ENCODE peak calls at places on chromosomes 16 and 17, in nine cellular contexts. One of them, this sample, is unnamed.

GRCh38 chr17:12528036-12528435 is 137.7 kb upstream of the MYOCD start:
- DNase-seq in neural crest cell: no peak
- DNase-seq in skeletal muscle cell: no peak
- DNase-seq in pancreas: no peak
- DNase-seq in GM23248: no peak
- DNase-seq in anterior cingulate cortex: no peak
- DNase-seq in A549: no peak
- DNase-seq in thoracic aorta: no peak
- DNase-seq in IMR-90: no peak
- DNase-seq in this sample: no peak

GRCh38 chr16:55479560-55480197 is 681 bp downstream of the MMP2 start:
- DNase-seq in A549: no peak
- DNase-seq in IMR-90: no peak
- DNase-seq in pancreas: no peak
- DNase-seq in GM23248: peak
- DNase-seq in anterior cingulate cortex: no peak
- DNase-seq in neural crest cell: peak
- DNase-seq in thoracic aorta: no peak
- DNase-seq in skeletal muscle cell: no peak
- DNase-seq in this sample: no peak

GRCh38 chr17:79614248-79614647 is 3.4 kb upstream of the RBFOX3 start:
- DNase-seq in thoracic aorta: no peak
- DNase-seq in pancreas: no peak
- DNase-seq in IMR-90: no peak
- DNase-seq in neural crest cell: no peak
- DNase-seq in GM23248: no peak
- DNase-seq in A549: no peak
- DNase-seq in skeletal muscle cell: no peak
- DNase-seq in anterior cingulate cortex: no peak
- DNase-seq in this sample: no peak

GRCh38 chr17:2398655-2399571 is 1.9 kb downstream of the MNT start:
- DNase-seq in GM23248: peak
- DNase-seq in A549: peak
- DNase-seq in pancreas: peak
- DNase-seq in thoracic aorta: no peak
- DNase-seq in neural crest cell: no peak
- DNase-seq in IMR-90: peak
- DNase-seq in anterior cingulate cortex: no peak
- DNase-seq in skeletal muscle cell: peak
- DNase-seq in this sample: no peak

GRCh38 chr17:10186771-10187425 is 11.5 kb downstream of the GAS7 start:
- DNase-seq in thoracic aorta: no peak
- DNase-seq in GM23248: peak
- DNase-seq in IMR-90: no peak
- DNase-seq in anterior cingulate cortex: no peak
- DNase-seq in neural crest cell: no peak
- DNase-seq in A549: no peak
- DNase-seq in pancreas: no peak
- DNase-seq in skeletal muscle cell: no peak
- DNase-seq in this sample: no peak

GRCh38 chr17:74458835-74459234 is 7.6 kb upstream of the CD300A start:
- DNase-seq in GM23248: no peak
- DNase-seq in anterior cingulate cortex: no peak
- DNase-seq in thoracic aorta: no peak
- DNase-seq in skeletal muscle cell: no peak
- DNase-seq in neural crest cell: no peak
- DNase-seq in A549: no peak
- DNase-seq in IMR-90: no peak
- DNase-seq in pancreas: no peak
- DNase-seq in this sample: no peak

GRCh38 chr16:68269793-68270192 is 5.5 kb downstream of the SLC7A6 start:
- DNase-seq in A549: no peak
- DNase-seq in neural crest cell: no peak
- DNase-seq in IMR-90: no peak
- DNase-seq in thoracic aorta: no peak
- DNase-seq in anterior cingulate cortex: no peak
- DNase-seq in skeletal muscle cell: no peak
- DNase-seq in GM23248: no peak
- DNase-seq in pancreas: no peak
- DNase-seq in this sample: no peak

GRCh38 chr16:2468142-2468724 is 2.9 kb upstream of the NTN3 start:
- DNase-seq in thoracic aorta: no peak
- DNase-seq in pancreas: no peak
- DNase-seq in skeletal muscle cell: no peak
- DNase-seq in neural crest cell: no peak
- DNase-seq in IMR-90: peak
- DNase-seq in A549: peak
- DNase-seq in GM23248: peak
- DNase-seq in anterior cingulate cortex: no peak
- DNase-seq in this sample: no peak

GRCh38 chr16:57786632-57787518 is 15.4 kb downstream of the KIFC3 start:
- DNase-seq in GM23248: peak
- DNase-seq in A549: no peak
- DNase-seq in thoracic aorta: no peak
- DNase-seq in IMR-90: peak
- DNase-seq in anterior cingulate cortex: peak
- DNase-seq in pancreas: no peak
- DNase-seq in neural crest cell: no peak
- DNase-seq in skeletal muscle cell: no peak
- DNase-seq in this sample: no peak

GRCh38 chr16:29873319-29873718 is 10.3 kb upstream of the CDIPT start:
- DNase-seq in neural crest cell: no peak
- DNase-seq in skeletal muscle cell: no peak
- DNase-seq in thoracic aorta: no peak
- DNase-seq in A549: no peak
- DNase-seq in IMR-90: no peak
- DNase-seq in pancreas: no peak
- DNase-seq in anterior cingulate cortex: no peak
- DNase-seq in GM23248: no peak
- DNase-seq in this sample: no peak

GRCh38 chr16:18943414-18943813 is 17.2 kb upstream of the SMG1 start:
- DNase-seq in IMR-90: no peak
- DNase-seq in thoracic aorta: no peak
- DNase-seq in pancreas: peak
- DNase-seq in neural crest cell: no peak
- DNase-seq in anterior cingulate cortex: no peak
- DNase-seq in GM23248: no peak
- DNase-seq in A549: no peak
- DNase-seq in skeletal muscle cell: no peak
- DNase-seq in this sample: no peak

GRCh38 chr17:50781167-50781566 is 13.8 kb upstream of the ANKRD40CL start:
- DNase-seq in thoracic aorta: no peak
- DNase-seq in neural crest cell: no peak
- DNase-seq in anterior cingulate cortex: no peak
- DNase-seq in IMR-90: no peak
- DNase-seq in pancreas: no peak
- DNase-seq in skeletal muscle cell: no peak
- DNase-seq in A549: no peak
- DNase-seq in GM23248: peak
- DNase-seq in this sample: no peak

GRCh38 chr16:70737377-70738082 is 51.7 kb upstream of the MTSS2 start:
- DNase-seq in thoracic aorta: no peak
- DNase-seq in GM23248: peak
- DNase-seq in anterior cingulate cortex: peak
- DNase-seq in pancreas: no peak
- DNase-seq in IMR-90: peak
- DNase-seq in neural crest cell: no peak
- DNase-seq in A549: no peak
- DNase-seq in skeletal muscle cell: peak
- DNase-seq in this sample: peak

GRCh38 chr17:58066409-58066808 is 16.8 kb upstream of the DYNLL2 start:
- DNase-seq in neural crest cell: no peak
- DNase-seq in skeletal muscle cell: no peak
- DNase-seq in IMR-90: no peak
- DNase-seq in pancreas: no peak
- DNase-seq in thoracic aorta: no peak
- DNase-seq in GM23248: no peak
- DNase-seq in A549: no peak
- DNase-seq in anterior cingulate cortex: no peak
- DNase-seq in this sample: no peak

GRCh38 chr17:50265212-50265611 is 9.1 kb upstream of the TMEM92 start:
- DNase-seq in neural crest cell: no peak
- DNase-seq in GM23248: no peak
- DNase-seq in anterior cingulate cortex: no peak
- DNase-seq in A549: no peak
- DNase-seq in skeletal muscle cell: no peak
- DNase-seq in IMR-90: no peak
- DNase-seq in pancreas: peak
- DNase-seq in thoracic aorta: no peak
- DNase-seq in this sample: no peak

GRCh38 chr16:939311-939710 is 31.5 kb downstream of the LMF1 start:
- DNase-seq in anterior cingulate cortex: no peak
- DNase-seq in GM23248: no peak
- DNase-seq in pancreas: no peak
- DNase-seq in IMR-90: no peak
- DNase-seq in neural crest cell: no peak
- DNase-seq in thoracic aorta: no peak
- DNase-seq in skeletal muscle cell: no peak
- DNase-seq in A549: no peak
- DNase-seq in this sample: no peak

GRCh38 chr17:42676424-42677011 is at the start of gene PLEKHH3:
- DNase-seq in pancreas: no peak
- DNase-seq in thoracic aorta: no peak
- DNase-seq in anterior cingulate cortex: peak
- DNase-seq in neural crest cell: peak
- DNase-seq in GM23248: no peak
- DNase-seq in IMR-90: no peak
- DNase-seq in A549: no peak
- DNase-seq in skeletal muscle cell: no peak
- DNase-seq in this sample: peak

GRCh38 chr17:81043725-81044427 is 8.9 kb downstream of the BAIAP2 start:
- DNase-seq in neural crest cell: no peak
- DNase-seq in pancreas: no peak
- DNase-seq in GM23248: no peak
- DNase-seq in skeletal muscle cell: no peak
- DNase-seq in A549: peak
- DNase-seq in IMR-90: no peak
- DNase-seq in thoracic aorta: no peak
- DNase-seq in anterior cingulate cortex: no peak
- DNase-seq in this sample: no peak

GRCh38 chr17:21186399-21187187 is 27.4 kb downstream of the TMEM11 start:
- DNase-seq in anterior cingulate cortex: no peak
- DNase-seq in neural crest cell: no peak
- DNase-seq in pancreas: peak
- DNase-seq in thoracic aorta: no peak
- DNase-seq in IMR-90: no peak
- DNase-seq in GM23248: no peak
- DNase-seq in skeletal muscle cell: no peak
- DNase-seq in A549: no peak
- DNase-seq in this sample: no peak

GRCh38 chr17:40191237-40192208 is 14.3 kb downstream of the RAPGEFL1 start:
- DNase-seq in GM23248: peak
- DNase-seq in thoracic aorta: peak
- DNase-seq in IMR-90: peak
- DNase-seq in neural crest cell: peak
- DNase-seq in A549: peak
- DNase-seq in skeletal muscle cell: peak
- DNase-seq in pancreas: peak
- DNase-seq in anterior cingulate cortex: peak
- DNase-seq in this sample: peak

GRCh38 chr17:34886831-34887230 is 74.4 kb downstream of the CCT6B start:
- DNase-seq in neural crest cell: no peak
- DNase-seq in A549: no peak
- DNase-seq in IMR-90: no peak
- DNase-seq in pancreas: no peak
- DNase-seq in thoracic aorta: no peak
- DNase-seq in anterior cingulate cortex: no peak
- DNase-seq in skeletal muscle cell: no peak
- DNase-seq in GM23248: no peak
- DNase-seq in this sample: no peak

GRCh38 chr16:64311241-64311640 is 810.6 kb downstream of the CDH11 start:
- DNase-seq in pancreas: no peak
- DNase-seq in neural crest cell: no peak
- DNase-seq in GM23248: peak
- DNase-seq in thoracic aorta: no peak
- DNase-seq in anterior cingulate cortex: no peak
- DNase-seq in skeletal muscle cell: no peak
- DNase-seq in A549: no peak
- DNase-seq in IMR-90: no peak
- DNase-seq in this sample: no peak

GRCh38 chr17:7559307-7560171 is 989 bp downstream of the TNFSF13 start:
- DNase-seq in GM23248: no peak
- DNase-seq in thoracic aorta: no peak
- DNase-seq in skeletal muscle cell: no peak
- DNase-seq in IMR-90: no peak
- DNase-seq in pancreas: peak
- DNase-seq in A549: no peak
- DNase-seq in anterior cingulate cortex: no peak
- DNase-seq in neural crest cell: no peak
- DNase-seq in this sample: no peak

GRCh38 chr16:56288019-56288418 is 96.7 kb downstream of the GNAO1 start:
- DNase-seq in pancreas: no peak
- DNase-seq in GM23248: no peak
- DNase-seq in skeletal muscle cell: no peak
- DNase-seq in A549: no peak
- DNase-seq in anterior cingulate cortex: no peak
- DNase-seq in neural crest cell: no peak
- DNase-seq in IMR-90: no peak
- DNase-seq in thoracic aorta: no peak
- DNase-seq in this sample: no peak

GRCh38 chr17:15260376-15261062 is 4.6 kb downstream of the PMP22 start:
- DNase-seq in skeletal muscle cell: peak
- DNase-seq in pancreas: peak
- DNase-seq in anterior cingulate cortex: peak
- DNase-seq in GM23248: peak
- DNase-seq in neural crest cell: peak
- DNase-seq in thoracic aorta: peak
- DNase-seq in A549: peak
- DNase-seq in IMR-90: peak
- DNase-seq in this sample: peak

GRCh38 chr17:59381716-59382570 is 50.5 kb downstream of the YPEL2 start:
- DNase-seq in anterior cingulate cortex: peak
- DNase-seq in IMR-90: no peak
- DNase-seq in neural crest cell: no peak
- DNase-seq in skeletal muscle cell: no peak
- DNase-seq in GM23248: peak
- DNase-seq in pancreas: peak
- DNase-seq in A549: no peak
- DNase-seq in thoracic aorta: no peak
- DNase-seq in this sample: no peak

GRCh38 chr17:78014651-78015050 is 56.1 kb downstream of the TNRC6C start:
- DNase-seq in anterior cingulate cortex: no peak
- DNase-seq in IMR-90: no peak
- DNase-seq in GM23248: no peak
- DNase-seq in skeletal muscle cell: no peak
- DNase-seq in A549: no peak
- DNase-seq in pancreas: no peak
- DNase-seq in neural crest cell: no peak
- DNase-seq in thoracic aorta: no peak
- DNase-seq in this sample: no peak

GRCh38 chr16:57277586-57277985 is 6.9 kb downstream of the PLLP start:
- DNase-seq in IMR-90: peak
- DNase-seq in GM23248: peak
- DNase-seq in A549: peak
- DNase-seq in skeletal muscle cell: peak
- DNase-seq in neural crest cell: no peak
- DNase-seq in anterior cingulate cortex: no peak
- DNase-seq in thoracic aorta: no peak
- DNase-seq in pancreas: no peak
- DNase-seq in this sample: no peak

GRCh38 chr17:61816538-61816937 is 46.8 kb downstream of the BRIP1 start:
- DNase-seq in pancreas: no peak
- DNase-seq in anterior cingulate cortex: no peak
- DNase-seq in IMR-90: peak
- DNase-seq in thoracic aorta: no peak
- DNase-seq in GM23248: peak
- DNase-seq in skeletal muscle cell: no peak
- DNase-seq in A549: no peak
- DNase-seq in neural crest cell: no peak
- DNase-seq in this sample: no peak

GRCh38 chr16:15518412-15519351 is 84.3 kb downstream of the BMERB1 start:
- DNase-seq in IMR-90: peak
- DNase-seq in anterior cingulate cortex: no peak
- DNase-seq in skeletal muscle cell: no peak
- DNase-seq in thoracic aorta: no peak
- DNase-seq in pancreas: no peak
- DNase-seq in A549: peak
- DNase-seq in neural crest cell: no peak
- DNase-seq in GM23248: peak
- DNase-seq in this sample: no peak

GRCh38 chr16:21626659-21627277 is 25.6 kb downstream of the IGSF6 start:
- DNase-seq in pancreas: no peak
- DNase-seq in thoracic aorta: no peak
- DNase-seq in IMR-90: peak
- DNase-seq in neural crest cell: no peak
- DNase-seq in skeletal muscle cell: peak
- DNase-seq in GM23248: peak
- DNase-seq in anterior cingulate cortex: peak
- DNase-seq in A549: no peak
- DNase-seq in this sample: no peak